ENCODE peak calls at places on chromosomes 6 and 20, in six cellular contexts. One of them, this sample, is unnamed. For H3K27me3, the result is how much of the 10 kb centered on the place peaks cover.

GRCh38 chr6:2877057-2877882 is 25.8 kb downstream of the SERPINB9 start:
- DNase-seq in CD4-positive, alpha-beta T cell: no peak
- DNase-seq in adrenal gland: no peak
- DNase-seq in testis: no peak
- DNase-seq in mammary epithelial cell: peak
- DNase-seq in tibial nerve: no peak
- DNase-seq in this sample: peak

GRCh38 chr6:109496036-109496761 is 13.2 kb upstream of the ZBTB24 start:
- DNase-seq in CD4-positive, alpha-beta T cell: no peak
- DNase-seq in adrenal gland: no peak
- DNase-seq in testis: no peak
- DNase-seq in mammary epithelial cell: no peak
- DNase-seq in tibial nerve: no peak
- DNase-seq in this sample: no peak

GRCh38 chr6:154448448-154449096 is 61.9 kb downstream of the CNKSR3 start:
- DNase-seq in CD4-positive, alpha-beta T cell: no peak
- DNase-seq in adrenal gland: no peak
- DNase-seq in testis: no peak
- DNase-seq in mammary epithelial cell: no peak
- DNase-seq in tibial nerve: no peak
- DNase-seq in this sample: peak

GRCh38 chr6:57141451-57142177 is 30.5 kb upstream of the BAG2 start:
- DNase-seq in CD4-positive, alpha-beta T cell: no peak
- DNase-seq in adrenal gland: no peak
- DNase-seq in testis: no peak
- DNase-seq in mammary epithelial cell: no peak
- DNase-seq in tibial nerve: no peak
- DNase-seq in this sample: no peak

GRCh38 chr6:32113386-32114352 is 4.5 kb upstream of the TNXB start:
- DNase-seq in CD4-positive, alpha-beta T cell: no peak
- DNase-seq in adrenal gland: peak
- DNase-seq in testis: peak
- DNase-seq in mammary epithelial cell: no peak
- DNase-seq in tibial nerve: peak
- DNase-seq in this sample: peak

GRCh38 chr6:33392168-33392947 is 735 bp downstream of the KIFC1 start:
- DNase-seq in CD4-positive, alpha-beta T cell: no peak
- DNase-seq in adrenal gland: no peak
- DNase-seq in testis: no peak
- DNase-seq in mammary epithelial cell: no peak
- DNase-seq in tibial nerve: no peak
- DNase-seq in this sample: no peak

GRCh38 chr6:41374618-41375590 is 39.5 kb downstream of the NCR2 start:
- DNase-seq in CD4-positive, alpha-beta T cell: no peak
- DNase-seq in adrenal gland: no peak
- DNase-seq in testis: no peak
- DNase-seq in mammary epithelial cell: no peak
- DNase-seq in tibial nerve: no peak
- DNase-seq in this sample: no peak

GRCh38 chr6:41584668-41585205 is 38.6 kb downstream of the FOXP4 start:
- DNase-seq in CD4-positive, alpha-beta T cell: no peak
- DNase-seq in adrenal gland: no peak
- DNase-seq in testis: no peak
- DNase-seq in mammary epithelial cell: no peak
- DNase-seq in tibial nerve: no peak
- DNase-seq in this sample: no peak

GRCh38 chr20:63819224-63819917 is 11.7 kb downstream of the ZBTB46 start:
- DNase-seq in CD4-positive, alpha-beta T cell: no peak
- DNase-seq in adrenal gland: no peak
- DNase-seq in testis: peak
- DNase-seq in mammary epithelial cell: no peak
- DNase-seq in tibial nerve: no peak
- DNase-seq in this sample: peak

GRCh38 chr6:167760979-167761793 is 65.5 kb upstream of the AFDN start:
- DNase-seq in CD4-positive, alpha-beta T cell: no peak
- DNase-seq in adrenal gland: no peak
- DNase-seq in testis: peak
- DNase-seq in mammary epithelial cell: no peak
- DNase-seq in tibial nerve: peak
- DNase-seq in this sample: peak

GRCh38 chr20:63022501-63022900 is 15.7 kb upstream of the BHLHE23 start:
- DNase-seq in CD4-positive, alpha-beta T cell: no peak
- DNase-seq in adrenal gland: no peak
- DNase-seq in testis: no peak
- DNase-seq in mammary epithelial cell: no peak
- DNase-seq in tibial nerve: no peak
- DNase-seq in this sample: no peak

GRCh38 chr20:38528167-38528566 is 52.8 kb upstream of the ADIG start:
- DNase-seq in CD4-positive, alpha-beta T cell: no peak
- DNase-seq in adrenal gland: no peak
- DNase-seq in testis: no peak
- DNase-seq in mammary epithelial cell: no peak
- DNase-seq in tibial nerve: no peak
- DNase-seq in this sample: no peak

GRCh38 chr6:46465294-46466165 is 25.7 kb downstream of the RCAN2 start:
- DNase-seq in CD4-positive, alpha-beta T cell: no peak
- DNase-seq in adrenal gland: no peak
- DNase-seq in testis: no peak
- DNase-seq in mammary epithelial cell: peak
- DNase-seq in tibial nerve: no peak
- DNase-seq in this sample: no peak

GRCh38 chr6:124962617-124963415 is 579 bp downstream of the RNF217 start:
- DNase-seq in CD4-positive, alpha-beta T cell: no peak
- DNase-seq in adrenal gland: peak
- DNase-seq in testis: peak
- DNase-seq in mammary epithelial cell: peak
- DNase-seq in tibial nerve: no peak
- DNase-seq in this sample: no peak

GRCh38 chr6:124961468-124961783 is 811 bp upstream of the RNF217 start:
- DNase-seq in CD4-positive, alpha-beta T cell: no peak
- DNase-seq in adrenal gland: no peak
- DNase-seq in testis: no peak
- DNase-seq in mammary epithelial cell: no peak
- DNase-seq in tibial nerve: no peak
- DNase-seq in this sample: no peak

GRCh38 chr6:124960757-124961467 is 1.3 kb upstream of the RNF217 start:
- DNase-seq in CD4-positive, alpha-beta T cell: no peak
- DNase-seq in adrenal gland: no peak
- DNase-seq in testis: no peak
- DNase-seq in mammary epithelial cell: no peak
- DNase-seq in tibial nerve: no peak
- DNase-seq in this sample: no peak

GRCh38 chr6:124963416-124964083 is 1.3 kb downstream of the RNF217 start:
- DNase-seq in CD4-positive, alpha-beta T cell: no peak
- DNase-seq in adrenal gland: no peak
- DNase-seq in testis: no peak
- DNase-seq in mammary epithelial cell: no peak
- DNase-seq in tibial nerve: no peak
- DNase-seq in this sample: no peak

GRCh38 chr6:124961784-124962611 is at the start of gene RNF217:
- DNase-seq in CD4-positive, alpha-beta T cell: no peak
- DNase-seq in adrenal gland: peak
- DNase-seq in testis: peak
- DNase-seq in mammary epithelial cell: peak
- DNase-seq in tibial nerve: peak
- DNase-seq in this sample: peak
- TF ChIP-seq CTCF in CD4-positive, alpha-beta T cell: no peak
- TF ChIP-seq CTCF in adrenal gland: peak
- TF ChIP-seq CTCF in testis: no peak
- TF ChIP-seq CTCF in mammary epithelial cell: no peak
- TF ChIP-seq CTCF in tibial nerve: no peak
- TF ChIP-seq CTCF in this sample: no peak

DNA sequence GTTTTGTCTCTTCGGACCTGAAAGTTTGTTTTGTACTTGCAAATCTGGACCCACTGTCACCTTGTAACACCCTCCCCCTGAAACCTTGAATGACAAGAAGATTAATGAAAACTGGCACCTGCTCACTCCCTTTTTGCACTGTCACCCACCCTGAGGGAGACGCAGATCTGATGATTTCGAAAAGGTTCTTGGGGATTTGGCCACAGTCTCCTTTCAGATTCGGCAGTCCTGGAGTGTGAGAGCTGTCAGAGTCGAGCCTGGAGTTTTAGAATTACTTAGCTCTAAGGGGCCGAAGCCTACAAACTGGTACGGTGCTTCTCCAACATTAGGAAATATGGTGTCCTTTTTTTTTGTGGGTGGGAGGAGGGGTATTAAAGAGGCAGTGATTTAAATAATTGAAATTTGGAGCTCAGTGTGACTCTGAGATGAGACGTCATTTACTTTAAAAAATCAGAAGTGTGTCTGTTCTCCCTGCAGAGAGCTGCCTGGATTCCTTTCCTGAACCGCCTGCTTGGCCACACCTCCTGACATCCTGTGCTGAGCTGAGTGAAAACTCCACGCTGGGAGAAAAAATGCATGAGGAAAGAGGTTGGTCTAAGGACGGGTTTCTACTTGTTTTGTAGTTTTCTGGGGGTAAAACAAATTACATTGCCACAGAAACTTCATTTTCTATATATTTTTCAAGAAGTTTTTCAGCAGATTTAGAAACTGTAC is 447.0 kb upstream of the CDH4 start:
- DNase-seq in CD4-positive, alpha-beta T cell: no peak
- DNase-seq in adrenal gland: no peak
- DNase-seq in testis: no peak
- DNase-seq in mammary epithelial cell: peak
- DNase-seq in tibial nerve: no peak
- DNase-seq in this sample: no peak
- H3K27me3 ChIP-seq in CD4-positive, alpha-beta T cell: under half
- H3K27me3 ChIP-seq in adrenal gland: under half
- H3K27me3 ChIP-seq in testis: under half
- H3K27me3 ChIP-seq in mammary epithelial cell: under half
- H3K27me3 ChIP-seq in tibial nerve: under half
- H3K27me3 ChIP-seq in this sample: under half

GRCh38 chr6:28393912-28394662 is 5.5 kb downstream of the ZSCAN12 start:
- DNase-seq in CD4-positive, alpha-beta T cell: no peak
- DNase-seq in adrenal gland: no peak
- DNase-seq in testis: no peak
- DNase-seq in mammary epithelial cell: no peak
- DNase-seq in tibial nerve: no peak
- DNase-seq in this sample: peak
- TF ChIP-seq CTCF in CD4-positive, alpha-beta T cell: peak
- TF ChIP-seq CTCF in adrenal gland: no peak
- TF ChIP-seq CTCF in testis: no peak
- TF ChIP-seq CTCF in mammary epithelial cell: peak
- TF ChIP-seq CTCF in tibial nerve: no peak
- TF ChIP-seq CTCF in this sample: peak

GRCh38 chr6:28756555-28756918 is 167.2 kb downstream of the TRIM27 start:
- DNase-seq in CD4-positive, alpha-beta T cell: no peak
- DNase-seq in adrenal gland: no peak
- DNase-seq in testis: no peak
- DNase-seq in mammary epithelial cell: no peak
- DNase-seq in tibial nerve: no peak
- DNase-seq in this sample: no peak
- H3K27me3 ChIP-seq in CD4-positive, alpha-beta T cell: under half
- H3K27me3 ChIP-seq in adrenal gland: under half
- H3K27me3 ChIP-seq in testis: under half
- H3K27me3 ChIP-seq in mammary epithelial cell: under half
- H3K27me3 ChIP-seq in tibial nerve: under half
- H3K27me3 ChIP-seq in this sample: under half

GRCh38 chr6:7073810-7074525 is 33.8 kb upstream of the RREB1 start:
- DNase-seq in CD4-positive, alpha-beta T cell: peak
- DNase-seq in adrenal gland: peak
- DNase-seq in testis: peak
- DNase-seq in mammary epithelial cell: no peak
- DNase-seq in tibial nerve: no peak
- DNase-seq in this sample: no peak
- TF ChIP-seq CTCF in CD4-positive, alpha-beta T cell: no peak
- TF ChIP-seq CTCF in adrenal gland: no peak
- TF ChIP-seq CTCF in testis: no peak
- TF ChIP-seq CTCF in mammary epithelial cell: no peak
- TF ChIP-seq CTCF in tibial nerve: no peak
- TF ChIP-seq CTCF in this sample: no peak

This sample was measured in brain microvascular endothelial cell.